ENCODE peak calls at places on chromosome 7, in five cellular contexts. Y is AG09319, A is fibroblast of pulmonary artery, N is upper lobe of right lung, Q is lung. K is an unnamed sample.

GRCh38 chr7:43311694-43312093 is 199.2 kb downstream of the HECW1 start:
- DNase-seq in N (no peak), A (no peak), Y (no peak), Q (no peak), K (no peak)

GRCh38 chr7:122743211-122743610 is 40.5 kb upstream of the RNF148 start:
- DNase-seq in Y (no peak), Q (no peak), A (no peak), N (no peak), K (no peak)

GRCh38 chr7:68697821-68698280 is 900.4 kb upstream of the AUTS2 start:
- DNase-seq in Q (no peak), Y (no peak), N (no peak), A (peak), K (no peak)

GRCh38 chr7:20219446-20220292 is 2.5 kb upstream of the MACC1 start:
- DNase-seq in A (peak), N (peak), Y (no peak), Q (peak), K (peak)

GRCh38 chr7:33669251-33669670 is 236.1 kb upstream of the BMPER start:
- DNase-seq in A (peak), N (no peak), Y (no peak), Q (no peak), K (no peak)

GRCh38 chr7:112876877-112877276 is 86.7 kb upstream of the TMEM168 start:
- DNase-seq in A (no peak), N (no peak), Q (no peak), Y (no peak), K (no peak)

GRCh38 chr7:73738220-73738611 is 386 bp downstream of the ABHD11 start:
- DNase-seq in Y (no peak), A (peak), Q (peak), N (peak), K (peak)

GRCh38 chr7:93115796-93116195 is 2.0 kb downstream of the SAMD9 start:
- DNase-seq in A (peak), Y (peak), Q (no peak), N (no peak), K (no peak)

GRCh38 chr7:105647591-105647990 is 66.3 kb upstream of the EFCAB10 start:
- DNase-seq in Y (no peak), A (no peak), Q (no peak), N (no peak), K (no peak)

GRCh38 chr7:151272410-151272809 is 23.9 kb upstream of the SMARCD3 start:
- DNase-seq in Q (no peak), Y (no peak), N (no peak), A (peak), K (no peak)

GRCh38 chr7:144670251-144670650 is 165.6 kb downstream of the TPK1 start:
- DNase-seq in Y (no peak), A (peak), N (no peak), Q (no peak), K (no peak)
- TF ChIP-seq CTCF in Y (peak), A (peak), N (peak), Q (no peak), K (peak)

DNA sequence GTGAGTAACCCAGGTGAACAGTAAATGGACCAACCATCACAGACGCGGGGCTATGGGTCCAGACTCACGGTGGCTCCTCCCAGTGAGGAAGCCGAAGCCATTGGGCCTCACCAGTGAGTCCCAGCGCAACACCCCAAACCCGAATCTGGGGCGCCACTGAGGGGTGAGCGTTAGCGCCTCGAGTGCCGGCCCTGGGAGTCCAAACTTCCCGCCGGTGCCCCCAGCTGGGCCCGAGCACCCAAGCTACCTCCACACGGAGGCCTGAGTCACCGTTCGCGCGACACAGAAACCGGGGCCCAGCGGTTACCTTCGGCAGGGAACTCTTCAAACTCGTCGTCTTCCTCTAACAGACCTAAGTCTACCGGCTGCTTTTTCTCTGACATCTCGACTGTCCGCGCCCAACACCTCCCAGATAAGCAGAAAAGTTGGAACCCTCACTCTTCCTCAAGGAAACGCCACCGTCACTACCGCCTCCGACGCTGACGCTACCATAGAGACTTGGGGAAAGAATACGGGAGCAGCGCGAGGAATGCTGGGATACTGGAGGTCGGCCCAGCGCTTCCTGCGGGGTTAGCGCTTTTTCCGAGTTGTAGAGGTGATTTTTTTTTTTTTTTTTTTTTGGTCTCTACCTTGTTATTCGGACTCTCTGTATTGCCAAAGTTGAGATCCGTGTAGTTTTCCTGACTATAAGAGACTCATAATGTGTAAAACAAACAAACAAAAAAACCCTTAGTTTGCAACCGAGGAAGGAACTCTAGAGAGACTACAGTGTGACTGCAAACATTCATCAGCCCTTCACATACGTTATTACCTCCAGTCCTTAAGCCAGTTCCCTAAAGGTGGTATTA is at the start of gene SEM1:
- DNase-seq in Y (peak), Q (peak), N (peak), A (peak), K (peak)
- TF ChIP-seq CTCF in Y (no peak), Q (no peak), N (no peak), A (no peak), K (no peak)

GRCh38 chr7:120272896-120273475 is at the start of gene KCND2:
- DNase-seq in A (peak), N (peak), Q (no peak), Y (no peak), K (no peak)

GRCh38 chr7:120274899-120275298 is 1.9 kb downstream of the KCND2 start:
- DNase-seq in Y (no peak), Q (no peak), A (no peak), N (no peak), K (no peak)

GRCh38 chr7:120274482-120274881 is 1.5 kb downstream of the KCND2 start:
- DNase-seq in Y (no peak), Q (no peak), A (no peak), N (peak), K (no peak)

GRCh38 chr7:120272261-120272895 is 597 bp upstream of the KCND2 start:
- DNase-seq in Y (peak), N (no peak), A (peak), Q (no peak), K (no peak)

GRCh38 chr7:120273476-120273975 is 551 bp downstream of the KCND2 start:
- DNase-seq in Q (no peak), N (peak), Y (no peak), A (peak), K (no peak)
- TF ChIP-seq CTCF in Q (no peak), N (no peak), Y (no peak), A (no peak), K (no peak)

GRCh38 chr7:130543611-130544010 is 51.7 kb downstream of the MEST start:
- DNase-seq in Q (no peak), A (no peak), N (no peak), Y (no peak), K (no peak)
- TF ChIP-seq CTCF in Q (no peak), A (no peak), N (no peak), Y (no peak), K (no peak)

GRCh38 chr7:136958016-136958415 is 89.6 kb downstream of the CHRM2 start:
- DNase-seq in Q (no peak), A (peak), Y (no peak), N (no peak), K (no peak)
- TF ChIP-seq CTCF in Q (no peak), A (no peak), Y (no peak), N (no peak), K (no peak)

K was measured in natural killer cell.